ENCODE peak calls at places on chromosomes 5 and 9, in seven cellular contexts. G is GM12891; W is GM10248; M is activated T-cell treated with anti-CD3 and anti-CD28 coated beads for 48 hours; P is HepG2; Y is NCI-H345; B is stimulated activated CD8-positive, alpha-beta memory T cell treated with anti-CD3 and anti-CD28 coated beads, Interleukin-15, amount 100 ng/mL, for 48 hours. E is an unnamed sample.

GRCh38 chr9:136851941-136852663 is at the start of gene MAMDC4:
- DNase-seq in G (no peak), W (no peak), M (no peak), P (no peak), Y (no peak), B (no peak), E (no peak)

GRCh38 chr9:70398145-70398556 is 16.3 kb downstream of the KLF9 start:
- DNase-seq in G (no peak), W (peak), M (no peak), P (no peak), Y (no peak), B (no peak), E (no peak)

GRCh38 chr5:167699434-167699833 is 592.0 kb upstream of the WWC1 start:
- DNase-seq in G (no peak), W (no peak), M (no peak), P (no peak), Y (no peak), B (no peak), E (peak)

GRCh38 chr5:80192507-80193241 is 63.2 kb downstream of the SERINC5 start:
- DNase-seq in G (no peak), W (no peak), M (no peak), P (peak), Y (no peak), B (no peak), E (no peak)

GRCh38 chr5:135435467-135436330 is 11.4 kb downstream of the DCANP1 start:
- DNase-seq in G (no peak), W (peak), M (no peak), P (no peak), Y (no peak), B (no peak), E (no peak)

GRCh38 chr9:133604856-133605255 is 4.3 kb downstream of the FAM163B start:
- DNase-seq in G (no peak), W (no peak), M (no peak), P (no peak), Y (no peak), B (no peak), E (no peak)

GRCh38 chr5:141121563-141121962 is at the start of gene PCDHB4:
- DNase-seq in G (no peak), W (no peak), M (no peak), P (peak), Y (no peak), B (no peak), E (no peak)

GRCh38 chr5:40033411-40033810 is 608.6 kb upstream of the DAB2 start:
- DNase-seq in G (no peak), W (peak), M (no peak), P (no peak), Y (no peak), B (no peak), E (no peak)

GRCh38 chr9:128026255-128027165 is 40.6 kb downstream of the NAIF1 start:
- DNase-seq in G (peak), W (peak), M (peak), P (no peak), Y (no peak), B (peak), E (no peak)